ENCODE peak calls at places on chromosome 1, in nine cellular contexts. E, Q, K, D, I, J, V, T and A are unnamed samples.

GRCh38 chr1:8708259-8708658 is 109.2 kb downstream of the RERE start:
- DNase-seq in E (no peak), Q (no peak), K (no peak), D (no peak), I (no peak), J (no peak), V (no peak), T (no peak), A (no peak)

GRCh38 chr1:100358210-100358609 is 5.9 kb downstream of the CDC14A start:
- DNase-seq in E (no peak), Q (peak), K (no peak), D (peak), I (no peak), J (no peak), V (no peak), T (peak), A (no peak)

GRCh38 chr1:38046333-38046883 is at the start of gene POU3F1:
- DNase-seq in E (no peak), Q (no peak), K (no peak), D (no peak), I (no peak), J (no peak), V (peak), T (no peak), A (no peak)

GRCh38 chr1:8666394-8667167 is 150.9 kb downstream of the RERE start:
- DNase-seq in E (no peak), Q (no peak), K (no peak), D (peak), I (no peak), J (no peak), V (no peak), T (no peak), A (peak)

GRCh38 chr1:108719654-108720435 is 7.1 kb downstream of the FNDC7 start:
- DNase-seq in E (no peak), Q (peak), K (no peak), D (peak), I (no peak), J (peak), V (no peak), T (peak), A (peak)

GRCh38 chr1:24558902-24559791 is 3.3 kb downstream of the NCMAP start:
- DNase-seq in E (peak), Q (peak), K (peak), D (peak), I (peak), J (peak), V (peak), T (peak), A (peak)

GRCh38 chr1:46011121-46011695 is 121.2 kb downstream of the PIK3R3 start:
- DNase-seq in E (no peak), Q (no peak), K (no peak), D (no peak), I (no peak), J (no peak), V (no peak), T (no peak), A (no peak)

GRCh38 chr1:178436899-178437298 is 59.9 kb downstream of the CLEC20A start:
- DNase-seq in E (no peak), Q (no peak), K (no peak), D (no peak), I (no peak), J (no peak), V (no peak), T (no peak), A (no peak)

GRCh38 chr1:175717610-175718195 is 25.7 kb downstream of the TNR start:
- DNase-seq in E (no peak), Q (no peak), K (peak), D (no peak), I (no peak), J (no peak), V (no peak), T (no peak), A (no peak)

GRCh38 chr1:107680579-107680985 is 284.4 kb downstream of the VAV3 start:
- DNase-seq in E (no peak), Q (no peak), K (no peak), D (no peak), I (no peak), J (no peak), V (no peak), T (no peak), A (no peak)

GRCh38 chr1:210770396-210770984 is 363.5 kb downstream of the KCNH1 start:
- DNase-seq in E (no peak), Q (no peak), K (no peak), D (no peak), I (no peak), J (no peak), V (no peak), T (no peak), A (no peak)

GRCh38 chr1:156524985-156525590 is 24.5 kb upstream of the MEF2D start:
- DNase-seq in E (no peak), Q (no peak), K (no peak), D (no peak), I (no peak), J (no peak), V (no peak), T (no peak), A (no peak)

GRCh38 chr1:52850951-52851350 is 8.4 kb downstream of the ZYG11A start:
- DNase-seq in E (no peak), Q (no peak), K (no peak), D (no peak), I (no peak), J (no peak), V (no peak), T (no peak), A (no peak)

GRCh38 chr1:229552732-229553131 is 5.8 kb downstream of the ABCB10 start:
- DNase-seq in E (no peak), Q (no peak), K (no peak), D (no peak), I (no peak), J (no peak), V (no peak), T (no peak), A (no peak)

GRCh38 chr1:71565267-71565666 is 484.4 kb upstream of the ZRANB2 start:
- DNase-seq in E (no peak), Q (no peak), K (no peak), D (no peak), I (no peak), J (no peak), V (no peak), T (no peak), A (no peak)

GRCh38 chr1:88433556-88433955 is 250.5 kb upstream of the PKN2 start:
- DNase-seq in E (no peak), Q (no peak), K (no peak), D (no peak), I (no peak), J (no peak), V (no peak), T (no peak), A (no peak)

GRCh38 chr1:70979313-70979712 is 68.3 kb downstream of the PTGER3 start:
- DNase-seq in E (no peak), Q (no peak), K (no peak), D (peak), I (no peak), J (no peak), V (no peak), T (no peak), A (no peak)

GRCh38 chr1:108646661-108647269 is 14.1 kb downstream of the HENMT1 start:
- DNase-seq in E (no peak), Q (no peak), K (peak), D (peak), I (peak), J (peak), V (peak), T (peak), A (peak)

GRCh38 chr1:226064816-226065248 is 2.3 kb downstream of the H3-3A start:
- DNase-seq in E (peak), Q (peak), K (peak), D (peak), I (peak), J (no peak), V (no peak), T (peak), A (peak)

GRCh38 chr1:8015809-8016165 is 10.3 kb downstream of the ERRFI1 start:
- DNase-seq in E (no peak), Q (no peak), K (no peak), D (peak), I (no peak), J (no peak), V (no peak), T (no peak), A (peak)